ENCODE peak calls at places on chromosomes 3 and 15, in six cellular contexts. S, Q, Y, U, D and N are unnamed samples.

GRCh38 chr3:124584552-124585391 is 145.5 kb upstream of the UMPS start:
- DNase-seq in S (peak; percentile 77), Q (peak; percentile 10), Y (peak; percentile 62), U (no peak), D (peak; percentile 61), N (peak; percentile 94)

GRCh38 chr3:117398166-117398954 is 688.8 kb downstream of the TUSC7 start:
- DNase-seq in S (peak; percentile 90), Q (no peak), Y (peak; percentile 88), U (no peak), D (no peak), N (no peak)

GRCh38 chr15:39814487-39814886 is 31.8 kb upstream of the FSIP1 start:
- DNase-seq in S (no peak), Q (no peak), Y (no peak), U (no peak), D (no peak), N (no peak)

GRCh38 chr15:27820232-27820631 is 278.9 kb downstream of the OCA2 start:
- DNase-seq in S (peak; percentile 8), Q (no peak), Y (no peak), U (no peak), D (peak; percentile 81), N (no peak)

GRCh38 chr3:114307222-114307840 is 13.5 kb downstream of the TIGIT start:
- DNase-seq in S (no peak), Q (no peak), Y (no peak), U (no peak), D (no peak), N (no peak)

GRCh38 chr3:147411777-147412176 is 2.6 kb downstream of the ZIC1 start:
- DNase-seq in S (no peak), Q (no peak), Y (no peak), U (no peak), D (no peak), N (no peak)

GRCh38 chr3:147392083-147392916 is 14.0 kb downstream of the ZIC4 start:
- DNase-seq in S (no peak), Q (no peak), Y (no peak), U (no peak), D (no peak), N (no peak)

GRCh38 chr3:50227390-50228183 is 8.4 kb upstream of the GNAI2 start:
- DNase-seq in S (peak; percentile 89), Q (peak; percentile 88), Y (peak; percentile 86), U (peak; percentile 84), D (peak; percentile 78), N (peak; percentile 98)

GRCh38 chr3:31908391-31909097 is 72.5 kb downstream of the OSBPL10 start:
- DNase-seq in S (no peak), Q (no peak), Y (peak; percentile 5), U (no peak), D (no peak), N (no peak)

GRCh38 chr15:71679223-71680078 is 130.9 kb upstream of the NR2E3 start:
- DNase-seq in S (no peak), Q (no peak), Y (no peak), U (no peak), D (no peak), N (no peak)

GRCh38 chr3:46812237-46812791 is 50.9 kb downstream of the MYL3 start:
- DNase-seq in S (no peak), Q (peak; percentile 77), Y (peak; percentile 43), U (peak; percentile 54), D (peak; percentile 19), N (peak; percentile 80)